ENCODE peak calls at places on chromosomes 13 and 19, in ten cellular contexts. N is GM13977; O is skeletal muscle cell; W is uterus; U is stimulated activated CD8-positive, alpha-beta memory T cell treated with anti-CD3 and anti-CD28 coated beads, Interleukin-4, amount 100 ng/mL, for 1 hour; M is psoas muscle; H is activated CD8-positive, alpha-beta memory T cell treated with anti-CD3 and anti-CD28 coated beads, Interleukin-2, amount 50 U/mL, for 4 hours; I is hepatic stellate cell; Q is NCI-H1694 treated with DMSO at 0.1 percent for 48 hours; S is HS-5. P is an unnamed sample.
A peak's percentile ranks its signal among the peaks of the same experiment; 100 is the strongest.

GRCh38 chr19:43763473-43763939 is 8.7 kb upstream of the SMG9 start:
- DNase-seq in N (no peak), O (no peak), W (no peak), U (no peak), M (peak; percentile 28), H (no peak), I (no peak), Q (no peak), S (no peak), P (peak; percentile 78)

GRCh38 chr13:21287331-21287907 is 111.0 kb downstream of the MRPL57 start:
- DNase-seq in N (no peak), O (no peak), W (no peak), U (no peak), M (no peak), H (no peak), I (no peak), Q (no peak), S (no peak), P (no peak)

GRCh38 chr19:38049105-38049649 is 142.2 kb downstream of the SIPA1L3 start:
- DNase-seq in N (peak; percentile 82), O (no peak), W (no peak), U (peak; percentile 7), M (no peak), H (peak; percentile 50), I (no peak), Q (no peak), S (no peak), P (peak; percentile 71)

GRCh38 chr19:2771786-2772674 is 11.0 kb downstream of the SGTA start:
- DNase-seq in N (no peak), O (no peak), W (no peak), U (no peak), M (peak; percentile 43), H (no peak), I (no peak), Q (no peak), S (no peak), P (peak; percentile 35)

GRCh38 chr13:61414686-61415664 is 674 bp downstream of the PCDH20 start:
- DNase-seq in N (no peak), O (no peak), W (peak; percentile 21), U (no peak), M (no peak), H (no peak), I (no peak), Q (no peak), S (no peak), P (no peak)

GRCh38 chr19:16216744-16217670 is 19.3 kb downstream of the AP1M1 start:
- DNase-seq in N (no peak), O (no peak), W (no peak), U (no peak), M (no peak), H (no peak), I (no peak), Q (peak; percentile 79), S (no peak), P (peak; percentile 58)

GRCh38 chr13:53075356-53076041 is 46.9 kb downstream of the OLFM4 start:
- DNase-seq in N (no peak), O (no peak), W (no peak), U (no peak), M (no peak), H (no peak), I (no peak), Q (no peak), S (no peak), P (no peak)

GRCh38 chr19:15373644-15374043 is 5.9 kb downstream of the AKAP8 start:
- DNase-seq in N (no peak), O (no peak), W (no peak), U (no peak), M (no peak), H (no peak), I (no peak), Q (no peak), S (no peak), P (no peak)

GRCh38 chr13:110137677-110138008 is 169.3 kb downstream of the COL4A1 start:
- DNase-seq in N (peak; percentile 78), O (no peak), W (peak; percentile 37), U (no peak), M (peak; percentile 47), H (no peak), I (no peak), Q (no peak), S (no peak), P (peak; percentile 29)

GRCh38 chr13:111247552-111247951 is 72.9 kb upstream of the TEX29 start:
- DNase-seq in N (no peak), O (no peak), W (no peak), U (no peak), M (no peak), H (no peak), I (no peak), Q (no peak), S (no peak), P (no peak)

GRCh38 chr19:12975221-12975756 is 5.9 kb downstream of the DAND5 start:
- DNase-seq in N (no peak), O (no peak), W (no peak), U (no peak), M (no peak), H (no peak), I (no peak), Q (peak; percentile 81), S (no peak), P (no peak)

GRCh38 chr19:1018932-1019615 is 1.8 kb downstream of the TMEM259 start:
- DNase-seq in N (no peak), O (no peak), W (no peak), U (no peak), M (no peak), H (no peak), I (no peak), Q (no peak), S (no peak), P (no peak)

GRCh38 chr13:109383683-109384082 is 402.7 kb downstream of the IRS2 start:
- DNase-seq in N (no peak), O (no peak), W (no peak), U (no peak), M (no peak), H (no peak), I (peak; percentile 43), Q (no peak), S (no peak), P (no peak)

GRCh38 chr13:114226699-114227323 is 7.9 kb upstream of the CDC16 start:
- DNase-seq in N (peak; percentile 88), O (peak; percentile 32), W (peak; percentile 87), U (peak; percentile 73), M (peak; percentile 80), H (peak; percentile 86), I (peak; percentile 89), Q (peak; percentile 69), S (peak; percentile 25), P (peak; percentile 86)

GRCh38 chr19:2503521-2504109 is 27.7 kb downstream of the GADD45B start:
- DNase-seq in N (peak; percentile 56), O (peak; percentile 58), W (no peak), U (peak; percentile 52), M (no peak), H (peak; percentile 82), I (peak; percentile 83), Q (no peak), S (peak; percentile 49), P (no peak)

GRCh38 chr13:102295316-102296048 is 106.4 kb downstream of the FGF14 start:
- DNase-seq in N (no peak), O (peak; percentile 85), W (no peak), U (no peak), M (no peak), H (no peak), I (no peak), Q (no peak), S (no peak), P (no peak)